ENCODE peak calls at places on chromosomes 11 and 22, in six cellular contexts. W is retinal pigment epithelial cell; C is CD8-positive, alpha-beta T cell; N is progenitor cell of endocrine pancreas; O is pancreas; U is fibroblast of mammary gland. S is an unnamed sample.
A peak's percentile ranks its signal among the peaks of the same experiment; 100 is the strongest.

GRCh38 chr11:68016904-68017817 is 7.0 kb downstream of the ALDH3B1 start:
- DNase-seq in W (no peak), C (no peak), N (no peak), O (peak; percentile 40), U (no peak), S (no peak)

GRCh38 chr11:70158201-70158600 is 44.9 kb upstream of the FADD start:
- DNase-seq in W (no peak), C (no peak), N (no peak), O (no peak), U (no peak), S (no peak)

GRCh38 chr22:24501366-24502005 is 6.4 kb downstream of the UPB1 start:
- DNase-seq in W (no peak), C (no peak), N (no peak), O (no peak), U (no peak), S (no peak)

GRCh38 chr11:118621071-118621815 is 13.8 kb downstream of the PHLDB1 start:
- DNase-seq in W (peak; percentile 63), C (no peak), N (peak; percentile 70), O (peak; percentile 81), U (peak; percentile 79), S (peak; percentile 83)

GRCh38 chr11:133762538-133762937 is 82.8 kb downstream of the SPATA19 start:
- DNase-seq in W (no peak), C (no peak), N (no peak), O (no peak), U (no peak), S (no peak)

GRCh38 chr11:72179804-72180396 is 12.0 kb upstream of the FOLR1 start:
- DNase-seq in W (no peak), C (no peak), N (no peak), O (no peak), U (peak; percentile 29), S (no peak)

GRCh38 chr22:23403720-23404688 is 176.1 kb downstream of the IGLL1 start:
- DNase-seq in W (no peak), C (no peak), N (no peak), O (peak; percentile 21), U (no peak), S (no peak)

GRCh38 chr22:47132428-47132825 is 370.0 kb downstream of the TBC1D22A start:
- DNase-seq in W (no peak), C (no peak), N (no peak), O (peak; percentile 12), U (no peak), S (no peak)

GRCh38 chr22:43262990-43263644 is 76.2 kb upstream of the TTLL12 start:
- DNase-seq in W (peak; percentile 10), C (peak; percentile 70), N (no peak), O (no peak), U (no peak), S (no peak)

GRCh38 chr11:2202071-2202899 is 30.7 kb upstream of the TH start:
- DNase-seq in W (no peak), C (no peak), N (no peak), O (peak; percentile 75), U (no peak), S (no peak)

GRCh38 chr11:111592491-111592890 is 9.8 kb upstream of the SIK2 start:
- DNase-seq in W (no peak), C (no peak), N (no peak), O (no peak), U (no peak), S (no peak)

GRCh38 chr11:15941206-15941770 is 415.1 kb downstream of the SOX6 start:
- DNase-seq in W (no peak), C (no peak), N (peak; percentile 44), O (peak; percentile 34), U (peak; percentile 74), S (no peak)

GRCh38 chr11:45896392-45897068 is 10.5 kb downstream of the FREY1 start:
- DNase-seq in W (no peak), C (no peak), N (peak; percentile 69), O (peak; percentile 70), U (no peak), S (peak; percentile 49)

GRCh38 chr11:12502950-12503579 is 125.7 kb downstream of the PARVA start:
- DNase-seq in W (no peak), C (no peak), N (no peak), O (no peak), U (peak; percentile 44), S (no peak)

GRCh38 chr11:17218403-17218802 is 10.6 kb upstream of the PIK3C2A start:
- DNase-seq in W (no peak), C (no peak), N (no peak), O (no peak), U (no peak), S (no peak)

GRCh38 chr11:38582151-38582550 is 1984.1 kb upstream of the RAG2 start:
- DNase-seq in W (peak; percentile 4), C (no peak), N (no peak), O (no peak), U (no peak), S (no peak)

GRCh38 chr11:69387409-69387885 is 93.5 kb downstream of the MYEOV start:
- DNase-seq in W (peak; percentile 3), C (no peak), N (no peak), O (no peak), U (no peak), S (no peak)

GRCh38 chr22:50148991-50149721 is 21.4 kb upstream of the PANX2 start:
- DNase-seq in W (no peak), C (peak; percentile 85), N (no peak), O (peak; percentile 69), U (peak; percentile 38), S (no peak)

GRCh38 chr11:133081730-133082452 is 450.4 kb downstream of the OPCML start:
- DNase-seq in W (no peak), C (no peak), N (no peak), O (peak; percentile 22), U (no peak), S (no peak)

GRCh38 chr11:108906329-108906728 is 241.5 kb downstream of the DDX10 start:
- DNase-seq in W (no peak), C (no peak), N (no peak), O (no peak), U (peak; percentile 92), S (no peak)
- TF ChIP-seq CTCF in W (no peak), C (no peak), N (no peak), O (no peak), U (no peak), S (no peak)

DNA sequence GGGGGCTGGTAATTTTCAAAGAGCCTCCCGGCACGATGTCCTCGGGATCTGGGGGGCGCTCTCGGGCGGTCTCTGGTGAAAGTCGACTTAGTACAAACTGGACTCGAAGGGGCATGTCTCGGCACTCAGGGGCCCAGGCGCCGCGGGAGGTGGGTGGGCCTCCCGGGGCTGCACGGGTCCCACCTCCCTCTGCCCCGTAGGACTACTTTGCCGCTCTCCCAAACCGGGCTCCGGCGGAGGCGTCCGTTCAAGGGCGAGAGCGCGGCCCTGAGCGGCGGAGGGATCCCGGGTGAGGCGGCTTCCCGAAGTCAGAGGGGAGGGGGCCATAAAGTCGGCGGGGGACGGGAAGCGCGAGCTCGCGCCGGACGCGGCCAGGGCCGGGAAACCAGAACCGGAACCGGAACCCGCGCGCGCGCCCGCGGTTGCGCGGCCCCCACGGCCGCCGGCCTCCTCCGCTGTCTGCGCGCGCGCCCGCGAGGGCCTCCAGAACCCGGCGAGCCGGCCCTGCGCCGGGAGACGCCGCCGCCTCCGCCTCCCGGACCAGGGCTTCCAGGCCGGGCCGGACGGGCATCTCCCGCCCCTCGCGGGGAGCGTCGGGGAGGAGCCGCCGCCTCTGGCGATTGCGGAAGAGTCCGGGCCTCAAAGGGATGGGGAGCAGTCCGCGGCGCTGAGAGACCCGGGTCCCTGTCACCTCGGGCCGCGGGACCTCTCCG is at the start of gene ARHGEF12:
- DNase-seq in W (peak; percentile 90), C (peak; percentile 83), N (peak; percentile 92), O (peak; percentile 94), U (peak; percentile 96), S (peak; percentile 92)
- TF ChIP-seq CTCF in W (peak; percentile 51), C (no peak), N (peak; percentile 46), O (no peak), U (peak; percentile 25), S (no peak)

GRCh38 chr11:76839326-76839725 is 21.4 kb upstream of the ACER3 start:
- DNase-seq in W (no peak), C (no peak), N (no peak), O (no peak), U (no peak), S (no peak)

GRCh38 chr11:76836613-76837291 is 24.0 kb upstream of the ACER3 start:
- DNase-seq in W (no peak), C (no peak), N (no peak), O (no peak), U (no peak), S (no peak)

GRCh38 chr11:76835928-76836612 is 24.6 kb upstream of the ACER3 start:
- DNase-seq in W (no peak), C (no peak), N (no peak), O (peak; percentile 55), U (peak; percentile 86), S (no peak)

GRCh38 chr11:76837696-76838421 is 22.9 kb upstream of the ACER3 start:
- DNase-seq in W (no peak), C (no peak), N (no peak), O (no peak), U (no peak), S (no peak)

GRCh38 chr11:76838422-76839068 is 22.2 kb upstream of the ACER3 start:
- DNase-seq in W (no peak), C (no peak), N (no peak), O (no peak), U (peak; percentile 4), S (no peak)
- TF ChIP-seq CTCF in W (peak; percentile 37), C (no peak), N (peak; percentile 38), O (no peak), U (peak; percentile 15), S (no peak)

DNA sequence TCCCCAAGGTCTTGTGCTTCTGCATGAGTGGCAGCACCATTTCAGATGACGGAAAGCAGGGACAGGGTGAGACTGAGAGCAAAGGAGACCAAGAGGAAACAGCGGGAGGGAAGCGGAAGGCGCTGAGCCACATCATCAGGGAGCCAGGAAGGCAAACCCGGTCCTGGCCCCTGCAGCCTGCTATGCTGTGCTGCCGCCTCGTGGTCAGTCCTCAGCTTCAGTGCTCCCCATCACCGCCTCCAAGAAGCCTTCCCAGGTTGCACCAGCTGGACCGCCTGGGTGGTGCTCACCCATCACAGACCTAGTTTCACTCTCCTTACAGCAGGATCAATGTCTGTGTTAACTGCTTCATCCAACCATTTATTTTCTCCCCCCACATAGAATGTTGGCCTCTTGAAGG is 73.0 kb upstream of the PHF21B start:
- DNase-seq in W (no peak), C (no peak), N (no peak), O (no peak), U (peak; percentile 36), S (no peak)
- TF ChIP-seq CTCF in W (peak; percentile 24), C (no peak), N (peak; percentile 36), O (no peak), U (peak; percentile 47), S (no peak)